ENCODE peak calls at places on chromosomes 7 and 10, in five cellular contexts. One of them, this sample, is unnamed.

GRCh38 chr10:127266431-127266830 is 70.0 kb upstream of the INSYN2A start:
- DNase-seq in colonic mucosa: no peak
- DNase-seq in left ventricle myocardium inferior: no peak
- DNase-seq in osteocyte: no peak
- DNase-seq in neural crest cell: no peak
- DNase-seq in this sample: no peak

GRCh38 chr7:5177060-5177459 is 13.0 kb upstream of the WIPI2 start:
- DNase-seq in colonic mucosa: peak
- DNase-seq in left ventricle myocardium inferior: peak
- DNase-seq in osteocyte: no peak
- DNase-seq in neural crest cell: no peak
- DNase-seq in this sample: peak

GRCh38 chr7:38795596-38795995 is 113.4 kb downstream of the VPS41 start:
- DNase-seq in colonic mucosa: no peak
- DNase-seq in left ventricle myocardium inferior: no peak
- DNase-seq in osteocyte: no peak
- DNase-seq in neural crest cell: no peak
- DNase-seq in this sample: no peak

GRCh38 chr10:35640474-35640873 is 1.6 kb downstream of the FZD8 start:
- DNase-seq in colonic mucosa: peak
- DNase-seq in left ventricle myocardium inferior: peak
- DNase-seq in osteocyte: peak
- DNase-seq in neural crest cell: peak
- DNase-seq in this sample: peak

GRCh38 chr7:157523371-157523765 is 186.6 kb downstream of the DNAJB6 start:
- DNase-seq in colonic mucosa: no peak
- DNase-seq in left ventricle myocardium inferior: no peak
- DNase-seq in osteocyte: no peak
- DNase-seq in neural crest cell: no peak
- DNase-seq in this sample: no peak

GRCh38 chr7:140694592-140694991 is 1.9 kb upstream of the NDUFB2 start:
- DNase-seq in colonic mucosa: no peak
- DNase-seq in left ventricle myocardium inferior: no peak
- DNase-seq in osteocyte: peak
- DNase-seq in neural crest cell: no peak
- DNase-seq in this sample: no peak

GRCh38 chr7:105655901-105656380 is 74.6 kb upstream of the EFCAB10 start:
- DNase-seq in colonic mucosa: no peak
- DNase-seq in left ventricle myocardium inferior: no peak
- DNase-seq in osteocyte: no peak
- DNase-seq in neural crest cell: no peak
- DNase-seq in this sample: no peak

GRCh38 chr7:85475071-85475470 is 288.2 kb upstream of the SEMA3D start:
- DNase-seq in colonic mucosa: no peak
- DNase-seq in left ventricle myocardium inferior: no peak
- DNase-seq in osteocyte: no peak
- DNase-seq in neural crest cell: no peak
- DNase-seq in this sample: no peak

GRCh38 chr7:140261522-140261921 is 84.7 kb upstream of the KDM7A start:
- DNase-seq in colonic mucosa: no peak
- DNase-seq in left ventricle myocardium inferior: no peak
- DNase-seq in osteocyte: no peak
- DNase-seq in neural crest cell: no peak
- DNase-seq in this sample: no peak

GRCh38 chr7:44867073-44867990 is 18.0 kb downstream of the PURB start:
- DNase-seq in colonic mucosa: no peak
- DNase-seq in left ventricle myocardium inferior: no peak
- DNase-seq in osteocyte: no peak
- DNase-seq in neural crest cell: no peak
- DNase-seq in this sample: peak

GRCh38 chr10:64079341-64079740 is 558.1 kb downstream of the REEP3 start:
- DNase-seq in colonic mucosa: no peak
- DNase-seq in left ventricle myocardium inferior: no peak
- DNase-seq in osteocyte: no peak
- DNase-seq in neural crest cell: no peak
- DNase-seq in this sample: no peak

GRCh38 chr7:106057962-106058901 is 53.9 kb downstream of the SYPL1 start:
- DNase-seq in colonic mucosa: peak
- DNase-seq in left ventricle myocardium inferior: no peak
- DNase-seq in osteocyte: no peak
- DNase-seq in neural crest cell: peak
- DNase-seq in this sample: no peak

GRCh38 chr7:40715053-40715430 is 580.2 kb downstream of the SUGCT start:
- DNase-seq in colonic mucosa: no peak
- DNase-seq in left ventricle myocardium inferior: no peak
- DNase-seq in osteocyte: no peak
- DNase-seq in neural crest cell: no peak
- DNase-seq in this sample: peak

GRCh38 chr7:116212859-116213258 is 2.5 kb downstream of the TES start:
- DNase-seq in colonic mucosa: no peak
- DNase-seq in left ventricle myocardium inferior: no peak
- DNase-seq in osteocyte: no peak
- DNase-seq in neural crest cell: no peak
- DNase-seq in this sample: no peak

GRCh38 chr10:71081229-71081560 is 131.2 kb upstream of the UNC5B start:
- DNase-seq in colonic mucosa: no peak
- DNase-seq in left ventricle myocardium inferior: no peak
- DNase-seq in osteocyte: peak
- DNase-seq in neural crest cell: no peak
- DNase-seq in this sample: no peak

GRCh38 chr10:120505866-120506265 is 48.8 kb downstream of the PLPP4 start:
- DNase-seq in colonic mucosa: no peak
- DNase-seq in left ventricle myocardium inferior: no peak
- DNase-seq in osteocyte: no peak
- DNase-seq in neural crest cell: no peak
- DNase-seq in this sample: no peak

GRCh38 chr10:124742418-124743187 is 1.6 kb downstream of the FAM53B start:
- DNase-seq in colonic mucosa: peak
- DNase-seq in left ventricle myocardium inferior: no peak
- DNase-seq in osteocyte: no peak
- DNase-seq in neural crest cell: peak
- DNase-seq in this sample: no peak

GRCh38 chr7:155763721-155764431 is 48.4 kb downstream of the SHH start:
- DNase-seq in colonic mucosa: no peak
- DNase-seq in left ventricle myocardium inferior: no peak
- DNase-seq in osteocyte: no peak
- DNase-seq in neural crest cell: no peak
- DNase-seq in this sample: peak

GRCh38 chr10:113056030-113056429 is 106.0 kb downstream of the TCF7L2 start:
- DNase-seq in colonic mucosa: no peak
- DNase-seq in left ventricle myocardium inferior: no peak
- DNase-seq in osteocyte: no peak
- DNase-seq in neural crest cell: no peak
- DNase-seq in this sample: peak

GRCh38 chr10:24240001-24240751 is 31.2 kb downstream of the KIAA1217 start:
- DNase-seq in colonic mucosa: peak
- DNase-seq in left ventricle myocardium inferior: no peak
- DNase-seq in osteocyte: no peak
- DNase-seq in neural crest cell: no peak
- DNase-seq in this sample: no peak

GRCh38 chr10:72297281-72297967 is 23.7 kb downstream of the DDIT4 start:
- DNase-seq in colonic mucosa: peak
- DNase-seq in left ventricle myocardium inferior: peak
- DNase-seq in osteocyte: no peak
- DNase-seq in neural crest cell: no peak
- DNase-seq in this sample: peak

GRCh38 chr10:24722676-24723385 is 856 bp downstream of the ARHGAP21 start:
- DNase-seq in colonic mucosa: peak
- DNase-seq in left ventricle myocardium inferior: peak
- DNase-seq in osteocyte: peak
- DNase-seq in neural crest cell: peak
- DNase-seq in this sample: peak

GRCh38 chr10:32061440-32061839 is 5.2 kb upstream of the KIF5B start:
- DNase-seq in colonic mucosa: no peak
- DNase-seq in left ventricle myocardium inferior: no peak
- DNase-seq in osteocyte: no peak
- DNase-seq in neural crest cell: no peak
- DNase-seq in this sample: no peak

GRCh38 chr10:132353456-132354355 is 21.7 kb downstream of the LRRC27 start:
- DNase-seq in colonic mucosa: no peak
- DNase-seq in left ventricle myocardium inferior: no peak
- DNase-seq in osteocyte: no peak
- DNase-seq in neural crest cell: no peak
- DNase-seq in this sample: no peak

GRCh38 chr7:43879477-43879876 is 10.2 kb upstream of the MRPS24 start:
- DNase-seq in colonic mucosa: no peak
- DNase-seq in left ventricle myocardium inferior: no peak
- DNase-seq in osteocyte: no peak
- DNase-seq in neural crest cell: no peak
- DNase-seq in this sample: peak

GRCh38 chr10:79146611-79147130 is 77.9 kb downstream of the ZMIZ1 start:
- DNase-seq in colonic mucosa: peak
- DNase-seq in left ventricle myocardium inferior: peak
- DNase-seq in osteocyte: no peak
- DNase-seq in neural crest cell: no peak
- DNase-seq in this sample: peak

GRCh38 chr10:125398270-125398669 is 237.9 kb upstream of the CTBP2 start:
- DNase-seq in colonic mucosa: no peak
- DNase-seq in left ventricle myocardium inferior: no peak
- DNase-seq in osteocyte: no peak
- DNase-seq in neural crest cell: no peak
- DNase-seq in this sample: no peak

GRCh38 chr7:55344840-55345239 is 20.3 kb upstream of the LANCL2 start:
- DNase-seq in colonic mucosa: no peak
- DNase-seq in left ventricle myocardium inferior: no peak
- DNase-seq in osteocyte: no peak
- DNase-seq in neural crest cell: no peak
- DNase-seq in this sample: no peak

GRCh38 chr7:155201325-155202087 is 96.2 kb upstream of the INSIG1 start:
- DNase-seq in colonic mucosa: no peak
- DNase-seq in left ventricle myocardium inferior: no peak
- DNase-seq in osteocyte: no peak
- DNase-seq in neural crest cell: no peak
- DNase-seq in this sample: no peak

GRCh38 chr10:68385740-68386139 is 21.3 kb downstream of the RUFY2 start:
- DNase-seq in colonic mucosa: no peak
- DNase-seq in left ventricle myocardium inferior: no peak
- DNase-seq in osteocyte: no peak
- DNase-seq in neural crest cell: no peak
- DNase-seq in this sample: no peak

GRCh38 chr7:79159040-79159664 is 294.3 kb downstream of the MAGI2 start:
- DNase-seq in colonic mucosa: no peak
- DNase-seq in left ventricle myocardium inferior: no peak
- DNase-seq in osteocyte: no peak
- DNase-seq in neural crest cell: no peak
- DNase-seq in this sample: no peak

DNA sequence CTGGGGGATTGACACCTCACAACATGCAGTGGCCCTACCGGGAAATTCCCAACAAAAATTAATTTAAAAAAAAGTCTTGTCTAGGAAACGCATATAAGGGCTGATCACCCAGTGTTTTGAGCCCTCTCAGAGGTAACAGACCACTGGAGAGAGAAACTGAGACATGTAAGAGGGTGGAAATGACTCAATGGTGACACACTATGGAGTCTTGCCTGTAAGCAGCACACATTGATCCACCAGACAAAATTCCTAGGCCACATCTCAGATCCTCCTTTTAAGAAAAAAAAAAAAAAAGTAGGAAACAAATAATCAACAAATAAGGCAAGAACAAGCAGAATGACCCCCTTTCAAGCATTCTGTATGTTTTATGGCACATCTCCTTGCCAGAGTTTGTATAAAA is 296.2 kb downstream of the MAGI2 start:
- DNase-seq in colonic mucosa: no peak
- DNase-seq in left ventricle myocardium inferior: no peak
- DNase-seq in osteocyte: no peak
- DNase-seq in neural crest cell: no peak
- DNase-seq in this sample: peak
- TF ChIP-seq CTCF in colonic mucosa: no peak
- TF ChIP-seq CTCF in left ventricle myocardium inferior: no peak
- TF ChIP-seq CTCF in osteocyte: no peak
- TF ChIP-seq CTCF in neural crest cell: no peak
- TF ChIP-seq CTCF in this sample: no peak

DNA sequence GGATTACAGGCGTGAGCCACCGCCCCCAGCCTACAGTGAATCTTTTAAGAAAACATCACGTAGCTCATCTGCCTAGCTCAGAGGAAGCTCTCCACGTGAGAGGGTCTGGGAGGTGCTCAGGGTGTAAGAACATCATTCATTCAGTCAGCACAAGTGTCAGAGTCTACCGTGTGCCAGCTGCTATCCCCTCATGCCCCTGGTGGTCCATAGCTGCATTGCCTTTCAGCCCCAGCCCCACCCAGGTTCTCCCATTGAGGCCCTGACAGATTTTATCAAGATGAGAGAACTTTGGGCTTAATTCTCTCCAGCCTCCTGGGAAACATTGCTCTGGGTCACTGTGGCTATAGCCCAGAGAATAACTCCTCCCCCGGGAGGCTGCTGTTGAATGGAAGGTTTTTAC is 45.1 kb downstream of the ZNF503 start:
- DNase-seq in colonic mucosa: no peak
- DNase-seq in left ventricle myocardium inferior: no peak
- DNase-seq in osteocyte: no peak
- DNase-seq in neural crest cell: no peak
- DNase-seq in this sample: no peak
- TF ChIP-seq CTCF in colonic mucosa: no peak
- TF ChIP-seq CTCF in left ventricle myocardium inferior: no peak
- TF ChIP-seq CTCF in osteocyte: no peak
- TF ChIP-seq CTCF in neural crest cell: peak
- TF ChIP-seq CTCF in this sample: no peak

GRCh38 chr7:3725660-3726059 is 424.6 kb downstream of the SDK1 start:
- DNase-seq in colonic mucosa: no peak
- DNase-seq in left ventricle myocardium inferior: no peak
- DNase-seq in osteocyte: no peak
- DNase-seq in neural crest cell: no peak
- DNase-seq in this sample: no peak

GRCh38 chr7:3721422-3721821 is 420.4 kb downstream of the SDK1 start:
- DNase-seq in colonic mucosa: no peak
- DNase-seq in left ventricle myocardium inferior: no peak
- DNase-seq in osteocyte: no peak
- DNase-seq in neural crest cell: no peak
- DNase-seq in this sample: no peak

GRCh38 chr7:3725145-3725544 is 424.1 kb downstream of the SDK1 start:
- DNase-seq in colonic mucosa: no peak
- DNase-seq in left ventricle myocardium inferior: no peak
- DNase-seq in osteocyte: no peak
- DNase-seq in neural crest cell: no peak
- DNase-seq in this sample: no peak

GRCh38 chr7:3722396-3722846 is 421.4 kb downstream of the SDK1 start:
- DNase-seq in colonic mucosa: no peak
- DNase-seq in left ventricle myocardium inferior: peak
- DNase-seq in osteocyte: no peak
- DNase-seq in neural crest cell: peak
- DNase-seq in this sample: peak
- TF ChIP-seq CTCF in colonic mucosa: no peak
- TF ChIP-seq CTCF in left ventricle myocardium inferior: peak
- TF ChIP-seq CTCF in osteocyte: peak
- TF ChIP-seq CTCF in neural crest cell: peak
- TF ChIP-seq CTCF in this sample: no peak

GRCh38 chr7:2934211-2934731 is 90.2 kb upstream of the GNA12 start:
- DNase-seq in colonic mucosa: no peak
- DNase-seq in left ventricle myocardium inferior: no peak
- DNase-seq in osteocyte: no peak
- DNase-seq in neural crest cell: no peak
- DNase-seq in this sample: peak
- TF ChIP-seq CTCF in colonic mucosa: no peak
- TF ChIP-seq CTCF in left ventricle myocardium inferior: no peak
- TF ChIP-seq CTCF in osteocyte: no peak
- TF ChIP-seq CTCF in neural crest cell: no peak
- TF ChIP-seq CTCF in this sample: no peak